ENCODE peak calls at places on chromosomes 13 and 19, in five cellular contexts. H is PC-3, I is IMR-90, A is GM12878, Z is mammary epithelial cell. J is an unnamed sample.

GRCh38 chr13:47289578-47289977 is 392.7 kb upstream of the HTR2A start:
- DNase-seq in A (no peak), H (peak; percentile 92), Z (no peak), I (no peak), J (no peak)

GRCh38 chr13:95083758-95084157 is 217.5 kb downstream of the ABCC4 start:
- DNase-seq in A (no peak), Z (peak; percentile 65), H (peak; percentile 77), I (peak; percentile 90), J (no peak)

GRCh38 chr19:38808741-38809140 is 4.0 kb downstream of the LGALS4 start:
- DNase-seq in A (no peak), I (no peak), H (no peak), Z (no peak), J (no peak)

GRCh38 chr13:27919299-27919933 is 384 bp upstream of the PDX1 start:
- DNase-seq in A (no peak), I (no peak), H (no peak), Z (no peak), J (no peak)

GRCh38 chr19:3100331-3100730 is 6.2 kb downstream of the GNA11 start:
- DNase-seq in H (no peak), I (no peak), A (no peak), Z (no peak), J (no peak)

GRCh38 chr13:39616087-39616694 is 13.2 kb upstream of the LHFPL6 start:
- DNase-seq in Z (peak; percentile 27), I (peak; percentile 68), H (peak; percentile 72), A (no peak), J (peak; percentile 79)

GRCh38 chr19:54310543-54310942 is 2.4 kb downstream of the LILRA5 start:
- DNase-seq in A (no peak), Z (no peak), H (no peak), I (no peak), J (no peak)

GRCh38 chr13:79468402-79468801 is 12.6 kb upstream of the NDFIP2 start:
- DNase-seq in H (no peak), I (no peak), Z (no peak), A (no peak), J (no peak)

GRCh38 chr19:1618157-1619093 is 13.2 kb upstream of the UQCR11 start:
- DNase-seq in Z (peak; percentile 24), I (no peak), H (peak; percentile 37), A (no peak), J (peak; percentile 89)

GRCh38 chr19:39157275-39157996 is 31.9 kb downstream of the PAK4 start:
- DNase-seq in I (peak; percentile 28), A (no peak), H (no peak), Z (no peak), J (no peak)

GRCh38 chr19:5103061-5103701 is 134.3 kb downstream of the KDM4B start:
- DNase-seq in A (no peak), Z (no peak), I (peak; percentile 12), H (no peak), J (no peak)

GRCh38 chr13:26601669-26602068 is 44.2 kb downstream of the WASF3 start:
- DNase-seq in A (peak; percentile 15), I (peak; percentile 59), H (peak; percentile 52), Z (peak; percentile 32), J (no peak)

GRCh38 chr19:48249502-48250014 is 6.2 kb downstream of the CARD8 start:
- DNase-seq in I (no peak), Z (no peak), H (no peak), A (peak; percentile 78), J (no peak)

GRCh38 chr13:45434556-45435371 is 16.6 kb upstream of the SLC25A30 start:
- DNase-seq in I (no peak), Z (no peak), H (no peak), A (no peak), J (no peak)

GRCh38 chr13:50909605-50910482 is at the start of gene RNASEH2B:
- DNase-seq in H (peak; percentile 65), I (peak; percentile 40), A (no peak), Z (peak; percentile 40), J (peak; percentile 89)

GRCh38 chr13:39945226-39945625 is 289.8 kb downstream of the COG6 start:
- DNase-seq in Z (no peak), I (no peak), A (no peak), H (no peak), J (no peak)

GRCh38 chr13:21232599-21232998 is 56.1 kb downstream of the MRPL57 start:
- DNase-seq in Z (no peak), I (no peak), A (no peak), H (no peak), J (no peak)

GRCh38 chr13:36778083-36778671 is 40.8 kb upstream of the RFXAP start:
- DNase-seq in H (peak; percentile 17), Z (peak; percentile 27), A (peak; percentile 20), I (peak; percentile 74), J (peak; percentile 89)

GRCh38 chr19:34428549-34429285 is 536 bp downstream of the UBA2 start:
- DNase-seq in I (peak; percentile 17), A (no peak), H (peak; percentile 9), Z (peak; percentile 57), J (no peak)

GRCh38 chr19:3698386-3698950 is 1.8 kb downstream of the PIP5K1C start:
- DNase-seq in H (no peak), I (peak; percentile 28), A (no peak), Z (no peak), J (no peak)

GRCh38 chr19:13022111-13022858 is 27.0 kb downstream of the NFIX start:
- DNase-seq in A (no peak), H (no peak), Z (peak; percentile 36), I (peak; percentile 76), J (no peak)

GRCh38 chr19:7833225-7834156 is 3.5 kb downstream of the EVI5L start:
- DNase-seq in I (peak; percentile 33), Z (peak; percentile 57), A (no peak), H (peak; percentile 90), J (no peak)

GRCh38 chr19:3821857-3822364 is 35.7 kb upstream of the MATK start:
- DNase-seq in Z (no peak), I (peak; percentile 10), A (no peak), H (peak; percentile 29), J (peak; percentile 95)

GRCh38 chr19:2834294-2834871 is 6.9 kb upstream of the ZNF555 start:
- DNase-seq in H (no peak), A (no peak), Z (no peak), I (no peak), J (no peak)

GRCh38 chr13:95129004-95129403 is 172.2 kb downstream of the ABCC4 start:
- DNase-seq in H (no peak), A (no peak), I (no peak), Z (no peak), J (no peak)

GRCh38 chr19:6800991-6801396 is 28.5 kb downstream of the VAV1 start:
- DNase-seq in I (peak; percentile 38), A (no peak), H (peak; percentile 99), Z (peak; percentile 81), J (no peak)

GRCh38 chr13:65594255-65594654 is 1635.9 kb downstream of the PCDH9 start:
- DNase-seq in Z (no peak), A (no peak), H (no peak), I (peak; percentile 82), J (no peak)

GRCh38 chr19:38488811-38489481 is 55.5 kb downstream of the RYR1 start:
- DNase-seq in A (no peak), Z (no peak), I (no peak), H (no peak), J (no peak)

GRCh38 chr19:10686661-10687517 is 14.3 kb upstream of the QTRT1 start:
- DNase-seq in H (peak; percentile 21), A (no peak), Z (peak; percentile 29), I (peak; percentile 28), J (no peak)

GRCh38 chr13:85659493-85659892 is 139.7 kb downstream of the SLITRK6 start:
- DNase-seq in I (peak; percentile 53), Z (peak; percentile 61), H (peak; percentile 56), A (no peak), J (no peak)

GRCh38 chr13:103349664-103350063 is 283.4 kb upstream of the SLC10A2 start:
- DNase-seq in A (no peak), Z (no peak), I (no peak), H (no peak), J (no peak)

GRCh38 chr19:16801599-16801998 is 27.6 kb upstream of the SIN3B start:
- DNase-seq in I (peak; percentile 71), A (no peak), Z (peak; percentile 27), H (peak; percentile 61), J (no peak)

GRCh38 chr19:44808463-44809371 is at the start of gene BCAM:
- DNase-seq in H (peak; percentile 58), A (no peak), Z (peak; percentile 40), I (peak; percentile 54), J (peak; percentile 90)

DNA sequence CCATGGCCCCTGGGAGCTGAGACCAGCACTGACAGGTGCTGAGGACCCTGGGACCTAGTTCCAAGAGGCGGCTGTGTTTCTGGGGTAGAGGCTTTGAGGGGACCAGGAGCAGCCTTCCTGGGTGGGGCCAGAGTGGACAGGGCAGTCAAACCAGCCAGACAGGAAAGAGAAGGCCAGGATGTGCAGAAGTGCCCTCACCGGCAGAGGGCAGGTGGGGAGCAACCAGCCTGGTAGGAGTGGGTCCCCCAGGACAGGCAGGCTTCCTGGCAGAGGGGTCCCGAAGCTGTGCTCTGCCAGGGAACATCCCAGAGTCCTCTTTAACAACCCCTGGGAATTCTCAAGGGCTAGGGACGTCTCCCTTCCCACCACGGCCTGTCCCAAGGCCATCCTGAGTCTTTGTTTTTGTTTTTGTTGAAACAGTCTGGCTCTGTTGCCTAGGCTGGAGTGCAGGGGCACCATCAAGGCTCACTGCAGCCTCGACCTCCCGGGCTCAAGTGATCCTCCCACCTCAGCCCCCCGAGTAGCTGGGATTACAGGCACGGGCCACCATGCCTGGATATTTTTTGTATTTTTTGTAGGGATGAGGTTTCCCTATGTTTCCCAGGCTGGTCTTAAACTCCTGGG is 3.0 kb upstream of the HIPK4 start:
- DNase-seq in Z (peak; percentile 40), I (no peak), A (no peak), H (peak; percentile 69), J (no peak)
- H3K9ac ChIP-seq in Z (no peak overlapping the region), I (no peak overlapping the region), A (no peak overlapping the region), H (no peak overlapping the region), J (no peak overlapping the region)

DNA sequence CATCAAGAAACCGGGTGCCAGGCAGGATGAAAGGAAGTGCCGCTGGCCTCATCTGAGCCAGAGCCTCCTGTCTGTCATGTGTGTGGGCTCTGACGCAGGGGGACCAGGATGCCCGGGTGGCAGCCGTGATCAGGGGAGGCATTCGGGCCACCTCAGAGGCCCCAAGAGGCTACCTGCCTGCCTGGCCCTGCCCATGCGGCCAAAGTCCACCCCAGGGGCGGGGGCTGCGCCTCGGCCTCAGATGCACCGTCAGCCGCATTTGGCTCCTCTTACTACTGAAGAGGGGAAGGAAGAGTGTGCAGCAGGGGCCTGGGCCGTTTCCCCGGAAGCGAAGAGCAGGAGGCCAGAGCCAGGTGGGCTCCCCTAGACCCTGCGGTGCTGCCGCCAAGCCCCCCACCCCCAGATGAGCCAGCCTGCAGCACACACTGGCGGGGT is 34.0 kb downstream of the C13orf46 start:
- DNase-seq in I (no peak), Z (no peak), H (no peak), A (no peak), J (no peak)
- H3K9ac ChIP-seq in I (no peak overlapping the region), Z (no peak overlapping the region), H (no peak overlapping the region), A (no peak overlapping the region), J (no peak overlapping the region)

GRCh38 chr13:30370146-30370545 is 52.1 kb upstream of the UBE2L5 start:
- DNase-seq in H (no peak), A (no peak), I (no peak), Z (no peak), J (no peak)
- H3K9ac ChIP-seq in H (no peak overlapping the region), A (no peak overlapping the region), I (no peak overlapping the region), Z (no peak overlapping the region), J (no peak overlapping the region)

DNA sequence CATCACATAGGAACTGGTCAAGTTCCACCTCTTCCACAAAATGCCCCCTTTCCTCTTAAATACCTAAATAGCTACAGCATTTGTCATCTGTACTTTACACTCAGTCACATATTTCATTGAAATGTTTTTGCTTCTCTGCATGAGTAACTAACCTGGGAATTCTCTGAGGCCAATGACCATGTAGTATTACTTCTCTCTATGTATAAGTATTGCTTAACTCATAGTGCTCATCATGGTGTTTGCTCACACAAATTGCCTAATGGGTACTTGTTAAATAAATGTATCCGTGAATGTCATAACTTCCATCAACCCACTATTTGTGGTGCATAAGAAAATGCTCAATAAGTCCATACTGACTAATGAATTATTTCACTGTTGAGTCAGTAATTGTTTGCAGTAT is 115.5 kb downstream of the FGF14 start:
- DNase-seq in H (peak; percentile 52), I (peak; percentile 96), A (no peak), Z (peak; percentile 93), J (no peak)
- H3K9ac ChIP-seq in H (no peak overlapping the region), I (no peak overlapping the region), A (no peak overlapping the region), Z (no peak overlapping the region), J (no peak overlapping the region)

J was measured in endodermal cell.